ENCODE peak calls at places on chromosomes 16 and 17, in four cellular contexts. B is GM12878, P is HepG2, V is K562. N is an unnamed sample.

GRCh38 chr17:42563950-42564349 is 2.0 kb downstream of the COASY start:
- DNase-seq in B (no peak), P (no peak), V (no peak), N (no peak)

GRCh38 chr16:30430428-30430970 is 669 bp upstream of the DCTPP1 start:
- DNase-seq in P (peak), B (no peak), V (peak), N (no peak)

GRCh38 chr17:78879679-78880186 is 23.3 kb downstream of the CEP295NL start:
- DNase-seq in V (peak), B (no peak), P (no peak), N (no peak)

GRCh38 chr17:5485270-5486205 is at the start of gene DERL2:
- DNase-seq in P (peak), V (peak), B (no peak), N (peak)

GRCh38 chr16:84302111-84302954 is 7.7 kb downstream of the WFDC1 start:
- DNase-seq in P (no peak), B (no peak), V (no peak), N (no peak)

GRCh38 chr17:60093694-60094093 is 15.0 kb upstream of the HEATR6 start:
- DNase-seq in B (no peak), V (no peak), P (no peak), N (no peak)

GRCh38 chr17:82295472-82295814 is 21.9 kb upstream of the CSNK1D start:
- DNase-seq in P (no peak), B (no peak), V (no peak), N (no peak)

GRCh38 chr16:1413684-1414531 is 596 bp downstream of the UNKL start:
- DNase-seq in B (peak), V (peak), P (no peak), N (peak)

GRCh38 chr16:14128097-14128496 is 57.0 kb downstream of the MRTFB start:
- DNase-seq in B (no peak), V (peak), P (no peak), N (no peak)

GRCh38 chr16:65534121-65534528 is 412.3 kb upstream of the CDH11 start:
- DNase-seq in P (no peak), V (no peak), B (no peak), N (no peak)

GRCh38 chr16:71500964-71501363 is 11.8 kb upstream of the ZNF19 start:
- DNase-seq in V (no peak), B (no peak), P (no peak), N (no peak)
- TF ChIP-seq FOXK2 in V (no peak), B (no peak), P (no peak), N (no peak)

GRCh38 chr17:74822329-74823175 is 37.1 kb downstream of the GRIN2C start:
- DNase-seq in B (no peak), P (no peak), V (no peak), N (no peak)
- TF ChIP-seq TARDBP in B (no peak), P (no peak), V (no peak), N (no peak)

GRCh38 chr16:54286330-54287017 is at the start of gene IRX3:
- DNase-seq in B (no peak), P (peak), V (no peak), N (peak)
- TF ChIP-seq FOXK2 in B (peak), P (no peak), V (no peak), N (no peak)

DNA sequence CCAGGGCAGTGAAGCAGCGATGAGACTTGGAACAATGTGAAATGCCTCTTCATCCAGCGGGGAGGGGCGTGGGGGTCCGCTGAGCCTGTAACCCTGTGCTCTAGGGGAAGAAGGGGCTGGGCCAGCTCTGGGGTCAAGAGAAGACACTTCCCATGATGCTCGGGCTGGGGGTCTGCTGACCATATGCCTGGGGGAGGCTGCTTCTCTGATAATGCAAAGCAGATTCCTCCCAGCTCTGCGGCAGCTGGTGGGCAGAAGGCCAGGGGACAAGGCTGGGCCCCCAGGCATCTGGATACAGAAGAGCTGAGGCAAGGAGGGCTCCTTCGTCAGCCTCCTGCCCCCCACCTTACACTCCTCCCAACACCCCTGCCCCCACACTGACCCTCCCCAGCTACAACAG is 24.7 kb downstream of the NGFR start:
- DNase-seq in P (no peak), B (no peak), V (no peak), N (no peak)
- TF ChIP-seq TARDBP in P (no peak), B (no peak), V (no peak), N (no peak)